ENCODE peak calls at places on chromosome 7, in four cellular contexts. One of them, this sample, is unnamed.

GRCh38 chr7:103119791-103120291 is 29.1 kb downstream of the NAPEPLD start:
- DNase-seq in GM23248: no peak
- DNase-seq in BJ: no peak
- DNase-seq in GM12865: no peak
- DNase-seq in this sample: no peak

GRCh38 chr7:148153611-148154010 is 437.0 kb upstream of the C7orf33 start:
- DNase-seq in GM23248: no peak
- DNase-seq in BJ: no peak
- DNase-seq in GM12865: no peak
- DNase-seq in this sample: no peak

GRCh38 chr7:3201937-3202715 is 98.9 kb upstream of the SDK1 start:
- DNase-seq in GM23248: no peak
- DNase-seq in BJ: no peak
- DNase-seq in GM12865: no peak
- DNase-seq in this sample: no peak

GRCh38 chr7:92835140-92835850 is 1.1 kb downstream of the CDK6 start:
- DNase-seq in GM23248: peak; percentile 88
- DNase-seq in BJ: no peak
- DNase-seq in GM12865: peak; percentile 79
- DNase-seq in this sample: peak; percentile 86

GRCh38 chr7:108561047-108561619 is 8.4 kb downstream of the THAP5 start:
- DNase-seq in GM23248: peak; percentile 45
- DNase-seq in BJ: no peak
- DNase-seq in GM12865: no peak
- DNase-seq in this sample: no peak

GRCh38 chr7:152674860-152675760 is 831 bp downstream of the XRCC2 start:
- DNase-seq in GM23248: peak; percentile 25
- DNase-seq in BJ: no peak
- DNase-seq in GM12865: peak; percentile 44
- DNase-seq in this sample: no peak

GRCh38 chr7:114663502-114663901 is 248.9 kb downstream of the FOXP2 start:
- DNase-seq in GM23248: peak; percentile 42
- DNase-seq in BJ: no peak
- DNase-seq in GM12865: peak; percentile 64
- DNase-seq in this sample: peak; percentile 2

GRCh38 chr7:108201766-108202165 is 71.6 kb upstream of the LAMB4 start:
- DNase-seq in GM23248: no peak
- DNase-seq in BJ: no peak
- DNase-seq in GM12865: no peak
- DNase-seq in this sample: no peak

GRCh38 chr7:155467846-155468821 is 10.2 kb downstream of the EN2 start:
- DNase-seq in GM23248: no peak
- DNase-seq in BJ: no peak
- DNase-seq in GM12865: no peak
- DNase-seq in this sample: no peak

GRCh38 chr7:32941996-32942782 is 15.1 kb upstream of the FKBP9 start:
- DNase-seq in GM23248: peak; percentile 76
- DNase-seq in BJ: peak; percentile 9
- DNase-seq in GM12865: peak; percentile 53
- DNase-seq in this sample: no peak

GRCh38 chr7:118026791-118027190 is 153.6 kb upstream of the CTTNBP2 start:
- DNase-seq in GM23248: no peak
- DNase-seq in BJ: no peak
- DNase-seq in GM12865: no peak
- DNase-seq in this sample: no peak

GRCh38 chr7:157271315-157271990 is 65.4 kb upstream of the DNAJB6 start:
- DNase-seq in GM23248: peak; percentile 43
- DNase-seq in BJ: no peak
- DNase-seq in GM12865: no peak
- DNase-seq in this sample: no peak

GRCh38 chr7:66920256-66920655 is 769 bp upstream of the TMEM248 start:
- DNase-seq in GM23248: peak; percentile 26
- DNase-seq in BJ: no peak
- DNase-seq in GM12865: no peak
- DNase-seq in this sample: no peak

GRCh38 chr7:122790132-122790531 is 87.4 kb upstream of the RNF148 start:
- DNase-seq in GM23248: no peak
- DNase-seq in BJ: no peak
- DNase-seq in GM12865: no peak
- DNase-seq in this sample: no peak

GRCh38 chr7:111499027-111499426 is 63.3 kb downstream of the IMMP2L start:
- DNase-seq in GM23248: peak; percentile 58
- DNase-seq in BJ: no peak
- DNase-seq in GM12865: no peak
- DNase-seq in this sample: no peak

GRCh38 chr7:17021205-17021604 is 139.4 kb upstream of the AGR3 start:
- DNase-seq in GM23248: peak; percentile 56
- DNase-seq in BJ: no peak
- DNase-seq in GM12865: peak; percentile 24
- DNase-seq in this sample: no peak

GRCh38 chr7:134630890-134631289 is 15.8 kb upstream of the BPGM start:
- DNase-seq in GM23248: peak; percentile 49
- DNase-seq in BJ: no peak
- DNase-seq in GM12865: no peak
- DNase-seq in this sample: no peak

GRCh38 chr7:15556706-15557105 is 5.1 kb downstream of the AGMO start:
- DNase-seq in GM23248: no peak
- DNase-seq in BJ: no peak
- DNase-seq in GM12865: no peak
- DNase-seq in this sample: no peak
- H3K4me3 ChIP-seq in GM23248: no peak overlapping the region
- H3K4me3 ChIP-seq in BJ: no peak overlapping the region
- H3K4me3 ChIP-seq in GM12865: no peak overlapping the region
- H3K4me3 ChIP-seq in this sample: no peak overlapping the region

GRCh38 chr7:1567893-1568292 is 1.9 kb downstream of the PSMG3 start:
- DNase-seq in GM23248: peak; percentile 91
- DNase-seq in BJ: no peak
- DNase-seq in GM12865: no peak
- DNase-seq in this sample: no peak

GRCh38 chr7:1567082-1567771 is 2.6 kb downstream of the PSMG3 start:
- DNase-seq in GM23248: peak; percentile 94
- DNase-seq in BJ: no peak
- DNase-seq in GM12865: no peak
- DNase-seq in this sample: no peak

GRCh38 chr7:1569440-1569832 is 396 bp downstream of the PSMG3 start:
- DNase-seq in GM23248: no peak
- DNase-seq in BJ: no peak
- DNase-seq in GM12865: no peak
- DNase-seq in this sample: no peak

GRCh38 chr7:1569833-1570632 is at the start of gene PSMG3:
- DNase-seq in GM23248: peak; percentile 99
- DNase-seq in BJ: peak; percentile 23
- DNase-seq in GM12865: peak; percentile 96
- DNase-seq in this sample: peak; percentile 72

GRCh38 chr7:1569016-1569415 is 816 bp downstream of the PSMG3 start:
- DNase-seq in GM23248: peak; percentile 48
- DNase-seq in BJ: no peak
- DNase-seq in GM12865: peak; percentile 63
- DNase-seq in this sample: no peak
- H3K4me3 ChIP-seq in GM23248: peak overlapping the region; percentile 84
- H3K4me3 ChIP-seq in BJ: peak overlapping the region; percentile 92
- H3K4me3 ChIP-seq in GM12865: peak overlapping the region; percentile 96
- H3K4me3 ChIP-seq in this sample: peak overlapping the region; percentile 93

DNA sequence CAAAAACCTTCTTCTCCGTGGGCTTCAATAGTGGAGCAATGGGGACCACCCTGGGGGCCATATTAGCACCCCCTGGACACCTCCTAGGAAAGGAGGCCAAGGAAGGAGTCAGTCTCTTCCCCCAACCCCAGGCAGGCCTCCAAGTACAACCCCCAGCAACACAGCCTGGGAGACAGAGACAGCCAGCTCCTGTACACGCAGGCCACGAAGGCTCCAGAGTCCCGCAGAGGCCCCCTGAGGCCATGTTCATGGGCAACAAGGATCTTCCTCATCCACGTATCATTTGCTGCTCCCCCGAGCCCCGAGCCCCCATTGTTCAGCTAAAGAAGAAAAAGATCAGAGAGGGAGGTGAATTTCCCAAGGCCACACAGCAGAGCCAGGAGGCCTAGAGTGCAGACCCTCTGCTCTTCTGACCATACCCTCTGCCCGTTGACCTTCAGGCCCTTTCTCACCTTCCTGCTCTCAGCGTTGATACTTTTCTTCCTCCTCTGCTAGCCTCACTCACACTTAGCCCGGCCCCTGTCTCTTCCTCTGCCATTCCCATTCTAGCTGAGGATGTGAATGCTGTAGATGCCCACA is 35.9 kb upstream of the MYL10 start:
- DNase-seq in GM23248: no peak
- DNase-seq in BJ: no peak
- DNase-seq in GM12865: no peak
- DNase-seq in this sample: no peak
- H3K4me3 ChIP-seq in GM23248: no peak overlapping the region
- H3K4me3 ChIP-seq in BJ: no peak overlapping the region
- H3K4me3 ChIP-seq in GM12865: no peak overlapping the region
- H3K4me3 ChIP-seq in this sample: no peak overlapping the region

GRCh38 chr7:116455009-116455408 is 44.5 kb upstream of the CAV2 start:
- DNase-seq in GM23248: peak; percentile 90
- DNase-seq in BJ: peak; percentile 49
- DNase-seq in GM12865: no peak
- DNase-seq in this sample: no peak
- H3K4me3 ChIP-seq in GM23248: peak overlapping the region; percentile 40
- H3K4me3 ChIP-seq in BJ: no peak overlapping the region
- H3K4me3 ChIP-seq in GM12865: no peak overlapping the region
- H3K4me3 ChIP-seq in this sample: no peak overlapping the region

GRCh38 chr7:1415389-1415990 is 43.8 kb downstream of the MICALL2 start:
- DNase-seq in GM23248: no peak
- DNase-seq in BJ: no peak
- DNase-seq in GM12865: no peak
- DNase-seq in this sample: no peak
- H3K4me3 ChIP-seq in GM23248: no peak overlapping the region
- H3K4me3 ChIP-seq in BJ: no peak overlapping the region
- H3K4me3 ChIP-seq in GM12865: no peak overlapping the region
- H3K4me3 ChIP-seq in this sample: no peak overlapping the region

GRCh38 chr7:73573276-73573675 is 5.1 kb downstream of the TBL2 start:
- DNase-seq in GM23248: no peak
- DNase-seq in BJ: no peak
- DNase-seq in GM12865: no peak
- DNase-seq in this sample: no peak

GRCh38 chr7:73572767-73573186 is 5.6 kb downstream of the TBL2 start:
- DNase-seq in GM23248: no peak
- DNase-seq in BJ: no peak
- DNase-seq in GM12865: no peak
- DNase-seq in this sample: no peak

GRCh38 chr7:73570521-73570920 is 7.9 kb downstream of the TBL2 start:
- DNase-seq in GM23248: no peak
- DNase-seq in BJ: no peak
- DNase-seq in GM12865: no peak
- DNase-seq in this sample: no peak

GRCh38 chr7:73569042-73569608 is 9.3 kb downstream of the TBL2 start:
- DNase-seq in GM23248: no peak
- DNase-seq in BJ: no peak
- DNase-seq in GM12865: no peak
- DNase-seq in this sample: no peak

GRCh38 chr7:73570977-73571376 is 7.4 kb downstream of the TBL2 start:
- DNase-seq in GM23248: no peak
- DNase-seq in BJ: no peak
- DNase-seq in GM12865: no peak
- DNase-seq in this sample: no peak
- H3K4me3 ChIP-seq in GM23248: no peak overlapping the region
- H3K4me3 ChIP-seq in BJ: no peak overlapping the region
- H3K4me3 ChIP-seq in GM12865: no peak overlapping the region
- H3K4me3 ChIP-seq in this sample: no peak overlapping the region

GRCh38 chr7:55387062-55387965 is 22.2 kb downstream of the LANCL2 start:
- DNase-seq in GM23248: no peak
- DNase-seq in BJ: no peak
- DNase-seq in GM12865: peak; percentile 22
- DNase-seq in this sample: peak; percentile 46
- H3K4me3 ChIP-seq in GM23248: no peak overlapping the region
- H3K4me3 ChIP-seq in BJ: no peak overlapping the region
- H3K4me3 ChIP-seq in GM12865: no peak overlapping the region
- H3K4me3 ChIP-seq in this sample: no peak overlapping the region

GRCh38 chr7:158955146-158955870 is 99.0 kb downstream of the DYNC2I1 start:
- DNase-seq in GM23248: no peak
- DNase-seq in BJ: no peak
- DNase-seq in GM12865: no peak
- DNase-seq in this sample: no peak

GRCh38 chr7:158957921-158958471 is 101.6 kb downstream of the DYNC2I1 start:
- DNase-seq in GM23248: no peak
- DNase-seq in BJ: no peak
- DNase-seq in GM12865: peak; percentile 24
- DNase-seq in this sample: no peak

GRCh38 chr7:158956805-158957506 is 100.6 kb downstream of the DYNC2I1 start:
- DNase-seq in GM23248: no peak
- DNase-seq in BJ: no peak
- DNase-seq in GM12865: no peak
- DNase-seq in this sample: no peak

GRCh38 chr7:158957507-158957900 is 101.1 kb downstream of the DYNC2I1 start:
- DNase-seq in GM23248: no peak
- DNase-seq in BJ: no peak
- DNase-seq in GM12865: no peak
- DNase-seq in this sample: no peak

DNA sequence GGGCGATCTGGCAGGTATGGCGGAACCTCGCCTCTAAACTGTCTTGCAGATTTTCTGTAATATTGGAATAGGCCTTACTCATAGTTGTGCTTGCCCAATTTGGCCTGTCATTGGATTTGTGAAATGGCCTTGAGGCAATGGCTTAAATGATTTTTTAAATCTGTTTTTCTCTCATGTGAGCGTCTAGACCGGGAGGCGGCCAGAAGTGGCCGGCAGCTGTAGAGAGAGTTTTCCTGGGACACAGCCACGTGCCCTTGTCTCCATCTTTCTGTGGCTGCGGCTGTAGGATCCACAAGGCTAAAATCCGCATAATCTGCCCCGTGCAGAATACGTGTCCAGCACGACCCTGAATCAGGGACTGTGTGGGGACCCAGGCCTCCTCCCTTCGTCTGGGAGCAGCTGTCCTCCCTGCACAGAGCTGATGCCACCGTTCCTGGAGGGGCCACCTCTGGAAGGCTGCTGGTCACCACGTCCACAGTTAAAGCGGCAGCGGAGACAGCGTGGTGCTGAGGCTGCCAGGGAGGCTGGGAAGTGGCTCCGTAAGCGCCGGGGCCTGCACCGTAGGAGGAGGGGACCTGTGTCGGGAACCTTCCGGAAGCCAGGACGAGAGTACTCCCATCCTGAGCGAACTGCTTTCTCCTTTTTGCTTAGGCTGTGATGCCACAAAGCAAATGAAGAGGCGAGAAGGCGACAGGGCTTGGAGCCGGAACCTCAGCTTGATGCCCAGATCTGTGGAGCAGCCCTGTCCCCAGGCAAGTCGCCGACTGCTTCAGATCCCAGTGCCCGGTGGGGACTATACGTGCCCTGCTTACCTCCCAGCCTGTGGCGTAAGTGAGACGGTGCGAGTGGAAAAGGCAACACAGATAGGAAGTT is 99.8 kb downstream of the DYNC2I1 start:
- DNase-seq in GM23248: no peak
- DNase-seq in BJ: no peak
- DNase-seq in GM12865: no peak
- DNase-seq in this sample: no peak
- H3K4me3 ChIP-seq in GM23248: no peak overlapping the region
- H3K4me3 ChIP-seq in BJ: no peak overlapping the region
- H3K4me3 ChIP-seq in GM12865: no peak overlapping the region
- H3K4me3 ChIP-seq in this sample: no peak overlapping the region